ENCODE peak calls at places on chromosomes 4 and X, in four cellular contexts. One of them, this sample, is unnamed.
A peak's percentile ranks its signal among the peaks of the same experiment; 100 is the strongest.

GRCh38 chr4:24274401-24275035 is 309.8 kb downstream of the DHX15 start:
- DNase-seq in GM06990: no peak
- DNase-seq in A549: no peak
- DNase-seq in suprapubic skin: no peak
- DNase-seq in this sample: no peak

GRCh38 chrX:71224969-71225368 is 1.9 kb downstream of the GJB1 start:
- DNase-seq in suprapubic skin: no peak
- DNase-seq in A549: no peak
- DNase-seq in GM06990: no peak
- DNase-seq in this sample: no peak

GRCh38 chr4:8035371-8035780 is 95.7 kb upstream of the AFAP1 start:
- DNase-seq in A549: no peak
- DNase-seq in suprapubic skin: no peak
- DNase-seq in GM06990: no peak
- DNase-seq in this sample: no peak

GRCh38 chrX:155056471-155056870 is 14.5 kb downstream of the CMC4 start:
- DNase-seq in GM06990: no peak
- DNase-seq in A549: no peak
- DNase-seq in suprapubic skin: no peak
- DNase-seq in this sample: no peak

GRCh38 chrX:63551856-63552255 is 200.7 kb upstream of the SPIN4 start:
- DNase-seq in GM06990: no peak
- DNase-seq in A549: no peak
- DNase-seq in suprapubic skin: no peak
- DNase-seq in this sample: no peak

GRCh38 chr4:119138046-119138445 is 2.4 kb downstream of the MYOZ2 start:
- DNase-seq in GM06990: no peak
- DNase-seq in A549: no peak
- DNase-seq in suprapubic skin: no peak
- DNase-seq in this sample: no peak

GRCh38 chrX:24173115-24173847 is 23.8 kb downstream of the ZFX start:
- DNase-seq in GM06990: no peak
- DNase-seq in A549: no peak
- DNase-seq in suprapubic skin: no peak
- DNase-seq in this sample: no peak

GRCh38 chr4:109721033-109721432 is 8.8 kb downstream of the PLA2G12A start:
- DNase-seq in suprapubic skin: no peak
- DNase-seq in GM06990: no peak
- DNase-seq in A549: peak; percentile 10
- DNase-seq in this sample: no peak

GRCh38 chr4:81470456-81471327 is 1.0 kb downstream of the RASGEF1B start:
- DNase-seq in A549: no peak
- DNase-seq in suprapubic skin: peak; percentile 83
- DNase-seq in GM06990: peak; percentile 14
- DNase-seq in this sample: no peak

GRCh38 chrX:72079607-72080006 is 52.1 kb downstream of the RTL5 start:
- DNase-seq in GM06990: no peak
- DNase-seq in A549: no peak
- DNase-seq in suprapubic skin: no peak
- DNase-seq in this sample: no peak

GRCh38 chrX:15207384-15207783 is 62.5 kb downstream of the ASB9 start:
- DNase-seq in GM06990: no peak
- DNase-seq in A549: no peak
- DNase-seq in suprapubic skin: no peak
- DNase-seq in this sample: no peak

GRCh38 chrX:150366951-150367545 is 3.9 kb downstream of the MAMLD1 start:
- DNase-seq in GM06990: no peak
- DNase-seq in suprapubic skin: no peak
- DNase-seq in A549: peak; percentile 77
- DNase-seq in this sample: no peak

GRCh38 chrX:150365051-150365952 is 2.2 kb downstream of the MAMLD1 start:
- DNase-seq in suprapubic skin: no peak
- DNase-seq in A549: peak; percentile 80
- DNase-seq in GM06990: no peak
- DNase-seq in this sample: no peak

GRCh38 chrX:150364347-150365050 is 1.4 kb downstream of the MAMLD1 start:
- DNase-seq in suprapubic skin: no peak
- DNase-seq in A549: peak; percentile 21
- DNase-seq in GM06990: no peak
- DNase-seq in this sample: no peak

GRCh38 chrX:150363561-150364346 is 637 bp downstream of the MAMLD1 start:
- DNase-seq in suprapubic skin: no peak
- DNase-seq in GM06990: no peak
- DNase-seq in A549: peak; percentile 61
- DNase-seq in this sample: no peak

DNA sequence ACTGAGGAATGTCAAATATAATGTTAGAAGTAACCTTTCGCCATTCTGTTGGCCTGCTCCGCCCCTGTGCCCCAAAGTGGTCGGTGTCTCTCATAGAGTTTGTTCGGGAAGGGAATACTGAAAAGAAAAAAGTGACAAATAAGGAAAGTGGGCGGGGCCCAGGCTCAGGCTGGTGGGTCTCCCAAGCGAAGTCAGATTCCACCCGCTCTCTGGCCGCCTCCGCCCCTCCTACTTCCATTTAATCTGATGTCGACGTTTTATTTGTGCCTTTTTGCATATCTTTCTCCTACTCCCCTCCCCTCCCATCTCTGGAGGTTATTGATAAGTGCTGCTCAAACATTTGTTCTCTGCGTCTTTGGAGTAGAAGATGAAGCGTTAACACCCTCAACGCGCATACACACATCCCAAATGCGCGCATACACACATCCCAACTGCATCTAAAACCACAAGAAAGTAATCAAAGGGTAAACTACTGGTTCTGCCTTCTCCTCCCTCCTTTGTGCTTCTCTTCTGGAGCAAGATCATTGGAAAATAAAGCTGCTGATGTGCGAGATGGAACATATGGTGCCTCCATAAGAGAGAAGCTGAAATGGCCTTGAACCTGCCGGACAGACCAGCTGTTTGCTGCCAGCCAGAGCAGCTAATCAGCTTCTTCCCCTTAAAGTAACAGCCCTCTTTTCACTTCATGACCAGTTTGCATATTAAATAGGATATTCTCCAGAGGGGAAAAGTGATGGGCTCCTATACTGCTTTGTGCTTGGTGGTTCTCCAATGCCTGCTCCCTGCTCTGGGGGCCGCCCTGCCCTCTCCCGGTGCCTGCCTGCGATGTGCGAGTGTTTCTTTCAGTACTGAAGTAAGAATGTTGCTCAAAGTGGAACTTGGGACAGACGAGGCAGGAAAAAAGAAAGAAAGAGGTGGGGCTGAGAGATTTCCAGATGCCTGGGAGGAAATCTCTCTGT is 3.1 kb downstream of the MAMLD1 start:
- DNase-seq in GM06990: no peak
- DNase-seq in suprapubic skin: no peak
- DNase-seq in A549: peak; percentile 36
- DNase-seq in this sample: peak; percentile 47
- TF ChIP-seq CTCF in GM06990: no peak
- TF ChIP-seq CTCF in suprapubic skin: no peak
- TF ChIP-seq CTCF in A549: peak; percentile 15
- TF ChIP-seq CTCF in this sample: no peak

GRCh38 chrX:102715967-102716366 is 3.7 kb downstream of the GPRASP2 start:
- DNase-seq in A549: no peak
- DNase-seq in GM06990: no peak
- DNase-seq in suprapubic skin: no peak
- DNase-seq in this sample: no peak

GRCh38 chrX:102714994-102715393 is 2.7 kb downstream of the GPRASP2 start:
- DNase-seq in GM06990: no peak
- DNase-seq in A549: no peak
- DNase-seq in suprapubic skin: no peak
- DNase-seq in this sample: no peak

GRCh38 chrX:102712216-102712966 is at the start of gene GPRASP2:
- DNase-seq in suprapubic skin: no peak
- DNase-seq in GM06990: no peak
- DNase-seq in A549: peak; percentile 15
- DNase-seq in this sample: no peak

GRCh38 chrX:102711872-102712215 is 404 bp upstream of the GPRASP2 start:
- DNase-seq in GM06990: no peak
- DNase-seq in A549: no peak
- DNase-seq in suprapubic skin: no peak
- DNase-seq in this sample: no peak

GRCh38 chrX:102712967-102713677 is 874 bp downstream of the GPRASP2 start:
- DNase-seq in suprapubic skin: no peak
- DNase-seq in A549: peak; percentile 70
- DNase-seq in GM06990: no peak
- DNase-seq in this sample: no peak
- TF ChIP-seq CTCF in suprapubic skin: peak; percentile 56
- TF ChIP-seq CTCF in A549: peak; percentile 48
- TF ChIP-seq CTCF in GM06990: no peak
- TF ChIP-seq CTCF in this sample: peak; percentile 58

GRCh38 chrX:106931831-106932491 is 11.8 kb downstream of the CLDN2 start:
- DNase-seq in A549: no peak
- DNase-seq in suprapubic skin: no peak
- DNase-seq in GM06990: no peak
- DNase-seq in this sample: no peak
- TF ChIP-seq CTCF in A549: no peak
- TF ChIP-seq CTCF in suprapubic skin: no peak
- TF ChIP-seq CTCF in GM06990: no peak
- TF ChIP-seq CTCF in this sample: no peak

DNA sequence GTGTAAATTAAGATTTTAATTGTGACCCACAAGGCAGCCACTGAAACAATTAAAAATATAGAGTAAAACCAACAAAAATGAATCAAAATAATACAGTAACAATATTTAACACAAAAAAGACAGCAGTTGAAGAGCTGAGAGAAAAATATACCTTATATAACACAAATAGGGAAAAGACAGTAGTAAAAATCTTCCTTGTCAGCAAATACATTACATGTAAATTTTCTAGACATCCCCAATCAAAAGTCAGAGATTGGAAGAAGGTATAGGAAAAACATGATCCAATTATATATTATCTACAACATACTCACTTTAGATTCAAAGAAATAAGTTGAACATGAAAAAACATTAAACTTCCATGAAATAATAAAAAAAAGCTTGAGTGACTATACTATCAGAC is 330.8 kb downstream of the UBE2NL start:
- DNase-seq in GM06990: no peak
- DNase-seq in suprapubic skin: no peak
- DNase-seq in A549: no peak
- DNase-seq in this sample: no peak
- TF ChIP-seq CTCF in GM06990: no peak
- TF ChIP-seq CTCF in suprapubic skin: no peak
- TF ChIP-seq CTCF in A549: no peak
- TF ChIP-seq CTCF in this sample: no peak

GRCh38 chrX:70132244-70132643 is 1.0 kb upstream of the IGBP1 start:
- DNase-seq in suprapubic skin: no peak
- DNase-seq in A549: peak; percentile 10
- DNase-seq in GM06990: no peak
- DNase-seq in this sample: no peak
- TF ChIP-seq CTCF in suprapubic skin: no peak
- TF ChIP-seq CTCF in A549: peak; percentile 18
- TF ChIP-seq CTCF in GM06990: no peak
- TF ChIP-seq CTCF in this sample: no peak